ENCODE peak calls at places on chromosome 12, in eight cellular contexts. One of them, this sample, is unnamed.

GRCh38 chr12:92466391-92467305 is 236.1 kb upstream of the PLEKHG7 start:
- DNase-seq in cardiac muscle cell: no peak
- DNase-seq in central memory CD8-positive, alpha-beta T cell: no peak
- DNase-seq in posterior cingulate gyrus: no peak
- DNase-seq in amniotic epithelial cell: peak; percentile 21
- DNase-seq in pons: peak; percentile 84
- DNase-seq in erythroblast: no peak
- DNase-seq in stimulated activated CD4-positive, alpha-beta T cell treated with anti-CD3 and anti-CD28 coated beads, Interleukin-2, amount 100 ng/mL, for 24 hours: no peak
- DNase-seq in this sample: no peak

GRCh38 chr12:103805961-103806360 is 35.1 kb downstream of the NT5DC3 start:
- DNase-seq in pons: no peak
- DNase-seq in amniotic epithelial cell: no peak
- DNase-seq in cardiac muscle cell: no peak
- DNase-seq in posterior cingulate gyrus: no peak
- DNase-seq in stimulated activated CD4-positive, alpha-beta T cell treated with anti-CD3 and anti-CD28 coated beads, Interleukin-2, amount 100 ng/mL, for 24 hours: no peak
- DNase-seq in central memory CD8-positive, alpha-beta T cell: no peak
- DNase-seq in erythroblast: no peak
- DNase-seq in this sample: no peak

GRCh38 chr12:127393896-127394295 is 873.1 kb upstream of the TMEM132C start:
- DNase-seq in amniotic epithelial cell: peak; percentile 16
- DNase-seq in pons: no peak
- DNase-seq in cardiac muscle cell: peak; percentile 10
- DNase-seq in posterior cingulate gyrus: no peak
- DNase-seq in erythroblast: no peak
- DNase-seq in stimulated activated CD4-positive, alpha-beta T cell treated with anti-CD3 and anti-CD28 coated beads, Interleukin-2, amount 100 ng/mL, for 24 hours: no peak
- DNase-seq in central memory CD8-positive, alpha-beta T cell: no peak
- DNase-seq in this sample: no peak

GRCh38 chr12:7374423-7375144 is 69.4 kb downstream of the CD163L1 start:
- DNase-seq in erythroblast: peak; percentile 53
- DNase-seq in central memory CD8-positive, alpha-beta T cell: no peak
- DNase-seq in amniotic epithelial cell: no peak
- DNase-seq in posterior cingulate gyrus: no peak
- DNase-seq in cardiac muscle cell: peak; percentile 4
- DNase-seq in stimulated activated CD4-positive, alpha-beta T cell treated with anti-CD3 and anti-CD28 coated beads, Interleukin-2, amount 100 ng/mL, for 24 hours: no peak
- DNase-seq in pons: peak; percentile 12
- DNase-seq in this sample: no peak

GRCh38 chr12:109872-110271 is 43.3 kb downstream of the IQSEC3 start:
- DNase-seq in stimulated activated CD4-positive, alpha-beta T cell treated with anti-CD3 and anti-CD28 coated beads, Interleukin-2, amount 100 ng/mL, for 24 hours: no peak
- DNase-seq in posterior cingulate gyrus: no peak
- DNase-seq in erythroblast: no peak
- DNase-seq in central memory CD8-positive, alpha-beta T cell: no peak
- DNase-seq in cardiac muscle cell: peak; percentile 10
- DNase-seq in pons: no peak
- DNase-seq in amniotic epithelial cell: peak; percentile 13
- DNase-seq in this sample: no peak

GRCh38 chr12:18101043-18101442 is 11.1 kb upstream of the RERGL start:
- DNase-seq in posterior cingulate gyrus: no peak
- DNase-seq in erythroblast: no peak
- DNase-seq in pons: no peak
- DNase-seq in central memory CD8-positive, alpha-beta T cell: no peak
- DNase-seq in cardiac muscle cell: no peak
- DNase-seq in stimulated activated CD4-positive, alpha-beta T cell treated with anti-CD3 and anti-CD28 coated beads, Interleukin-2, amount 100 ng/mL, for 24 hours: no peak
- DNase-seq in amniotic epithelial cell: no peak
- DNase-seq in this sample: no peak

GRCh38 chr12:124675881-124676688 is 108.7 kb upstream of the NCOR2 start:
- DNase-seq in cardiac muscle cell: peak; percentile 52
- DNase-seq in amniotic epithelial cell: peak; percentile 77
- DNase-seq in central memory CD8-positive, alpha-beta T cell: no peak
- DNase-seq in pons: peak; percentile 41
- DNase-seq in stimulated activated CD4-positive, alpha-beta T cell treated with anti-CD3 and anti-CD28 coated beads, Interleukin-2, amount 100 ng/mL, for 24 hours: no peak
- DNase-seq in posterior cingulate gyrus: no peak
- DNase-seq in erythroblast: no peak
- DNase-seq in this sample: no peak

GRCh38 chr12:2893007-2893406 is 2.3 kb downstream of the TULP3 start:
- DNase-seq in cardiac muscle cell: peak; percentile 80
- DNase-seq in stimulated activated CD4-positive, alpha-beta T cell treated with anti-CD3 and anti-CD28 coated beads, Interleukin-2, amount 100 ng/mL, for 24 hours: no peak
- DNase-seq in pons: no peak
- DNase-seq in posterior cingulate gyrus: no peak
- DNase-seq in amniotic epithelial cell: peak; percentile 74
- DNase-seq in erythroblast: no peak
- DNase-seq in central memory CD8-positive, alpha-beta T cell: no peak
- DNase-seq in this sample: no peak